ENCODE peak calls at places on chromosome 14, in four cellular contexts. V, L, J and S are unnamed samples.
A peak's percentile ranks its signal among the peaks of the same experiment; 100 is the strongest.

GRCh38 chr14:61130512-61131260 is 149.6 kb downstream of the SLC38A6 start:
- DNase-seq in V (no peak), L (no peak), J (no peak), S (no peak)

GRCh38 chr14:64767215-64767964 is 63.2 kb downstream of the PLEKHG3 start:
- DNase-seq in V (no peak), L (no peak), J (no peak), S (no peak)

GRCh38 chr14:92507174-92507768 is 6.3 kb upstream of the RIN3 start:
- DNase-seq in V (no peak), L (no peak), J (no peak), S (peak; percentile 23)

GRCh38 chr14:103736546-103737431 is 21.2 kb downstream of the ZFYVE21 start:
- DNase-seq in V (no peak), L (no peak), J (no peak), S (no peak)

GRCh38 chr14:60931206-60931605 is 49.7 kb downstream of the TRMT5 start:
- DNase-seq in V (no peak), L (peak; percentile 24), J (no peak), S (no peak)

GRCh38 chr14:69631509-69631908 is 20.1 kb downstream of the SUSD6 start:
- DNase-seq in V (no peak), L (peak; percentile 94), J (no peak), S (no peak)

GRCh38 chr14:104477804-104478375 is 101.7 kb upstream of the C14orf180 start:
- DNase-seq in V (no peak), L (no peak), J (no peak), S (no peak)

GRCh38 chr14:100871234-100872186 is 32.0 kb downstream of the RTL1 start:
- DNase-seq in V (peak; percentile 21), L (peak; percentile 59), J (peak; percentile 80), S (no peak)

GRCh38 chr14:89973234-89973823 is 17.6 kb downstream of the TDP1 start:
- DNase-seq in V (peak; percentile 67), L (peak; percentile 69), J (peak; percentile 32), S (peak; percentile 41)

GRCh38 chr14:101008196-101008595 is 104.7 kb upstream of the RTL1 start:
- DNase-seq in V (no peak), L (no peak), J (no peak), S (no peak)

GRCh38 chr14:91144425-91145145 is 30.7 kb downstream of the DGLUCY start:
- DNase-seq in V (peak; percentile 91), L (peak; percentile 85), J (no peak), S (no peak)

GRCh38 chr14:65206448-65207096 is 104.3 kb upstream of the MAX start:
- DNase-seq in V (no peak), L (peak; percentile 91), J (no peak), S (no peak)

GRCh38 chr14:63418020-63418419 is 99.3 kb upstream of the GPHB5 start:
- DNase-seq in V (no peak), L (no peak), J (no peak), S (no peak)

GRCh38 chr14:37480446-37481290 is 114.4 kb downstream of the FOXA1 start:
- DNase-seq in V (no peak), L (no peak), J (no peak), S (no peak)

GRCh38 chr14:101019974-101020710 is 116.6 kb upstream of the RTL1 start:
- DNase-seq in V (no peak), L (no peak), J (no peak), S (no peak)

GRCh38 chr14:99055816-99056215 is 216.2 kb downstream of the BCL11B start:
- DNase-seq in V (no peak), L (no peak), J (no peak), S (no peak)

GRCh38 chr14:79659995-79660975 is 551.0 kb downstream of the DIO2 start:
- DNase-seq in V (no peak), L (no peak), J (no peak), S (no peak)

GRCh38 chr14:53793790-53794560 is 162.7 kb downstream of the BMP4 start:
- DNase-seq in V (peak; percentile 21), L (no peak), J (no peak), S (no peak)

GRCh38 chr14:87052646-87053225 is 940.2 kb downstream of the GALC start:
- DNase-seq in V (no peak), L (no peak), J (no peak), S (no peak)

GRCh38 chr14:44700184-44700583 is 193.1 kb upstream of the FSCB start:
- DNase-seq in V (no peak), L (peak; percentile 52), J (no peak), S (no peak)

GRCh38 chr14:85205875-85206274 is 324.1 kb upstream of the FLRT2 start:
- DNase-seq in V (no peak), L (no peak), J (no peak), S (no peak)

GRCh38 chr14:102187583-102188001 is 47.9 kb downstream of the WDR20 start:
- DNase-seq in V (no peak), L (no peak), J (no peak), S (no peak)

GRCh38 chr14:103551338-103551762 is 11.1 kb downstream of the BAG5 start:
- DNase-seq in V (no peak), L (no peak), J (no peak), S (no peak)

GRCh38 chr14:59588136-59588535 is 11.5 kb upstream of the CCDC175 start:
- DNase-seq in V (no peak), L (no peak), J (no peak), S (no peak)

GRCh38 chr14:75941030-75941429 is 40.8 kb downstream of the TGFB3 start:
- DNase-seq in V (peak; percentile 39), L (peak; percentile 17), J (no peak), S (no peak)

GRCh38 chr14:36647827-36648753 is 13.6 kb upstream of the PAX9 start:
- DNase-seq in V (peak; percentile 40), L (peak; percentile 30), J (peak; percentile 48), S (no peak)

GRCh38 chr14:56933446-56933845 is 123.2 kb upstream of the OTX2 start:
- DNase-seq in V (no peak), L (no peak), J (no peak), S (no peak)

GRCh38 chr14:80959448-80960006 is 4.1 kb downstream of the TSHR start:
- DNase-seq in V (no peak), L (no peak), J (no peak), S (no peak)

GRCh38 chr14:90184571-90185266 is 71.6 kb upstream of the PSMC1 start:
- DNase-seq in V (no peak), L (no peak), J (no peak), S (no peak)

GRCh38 chr14:86777950-86778602 is 1214.9 kb downstream of the GALC start:
- DNase-seq in V (no peak), L (peak; percentile 89), J (no peak), S (no peak)

GRCh38 chr14:59463773-59464650 is 1.2 kb downstream of the GPR135 start:
- DNase-seq in V (no peak), L (no peak), J (no peak), S (no peak)

GRCh38 chr14:92951912-92952471 is 29.0 kb downstream of the CHGA start:
- DNase-seq in V (peak; percentile 70), L (peak; percentile 48), J (peak; percentile 77), S (no peak)

GRCh38 chr14:105482486-105483110 is 4.1 kb upstream of the CRIP1 start:
- DNase-seq in V (no peak), L (no peak), J (no peak), S (no peak)

GRCh38 chr14:105480807-105481801 is 5.6 kb upstream of the CRIP1 start:
- DNase-seq in V (peak; percentile 93), L (peak; percentile 81), J (peak; percentile 85), S (no peak)

GRCh38 chr14:105480165-105480564 is 5.5 kb downstream of the CRIP2 start:
- DNase-seq in V (no peak), L (no peak), J (no peak), S (no peak)

GRCh38 chr14:105483300-105484068 is 3.2 kb upstream of the CRIP1 start:
- DNase-seq in V (no peak), L (no peak), J (no peak), S (no peak)

DNA sequence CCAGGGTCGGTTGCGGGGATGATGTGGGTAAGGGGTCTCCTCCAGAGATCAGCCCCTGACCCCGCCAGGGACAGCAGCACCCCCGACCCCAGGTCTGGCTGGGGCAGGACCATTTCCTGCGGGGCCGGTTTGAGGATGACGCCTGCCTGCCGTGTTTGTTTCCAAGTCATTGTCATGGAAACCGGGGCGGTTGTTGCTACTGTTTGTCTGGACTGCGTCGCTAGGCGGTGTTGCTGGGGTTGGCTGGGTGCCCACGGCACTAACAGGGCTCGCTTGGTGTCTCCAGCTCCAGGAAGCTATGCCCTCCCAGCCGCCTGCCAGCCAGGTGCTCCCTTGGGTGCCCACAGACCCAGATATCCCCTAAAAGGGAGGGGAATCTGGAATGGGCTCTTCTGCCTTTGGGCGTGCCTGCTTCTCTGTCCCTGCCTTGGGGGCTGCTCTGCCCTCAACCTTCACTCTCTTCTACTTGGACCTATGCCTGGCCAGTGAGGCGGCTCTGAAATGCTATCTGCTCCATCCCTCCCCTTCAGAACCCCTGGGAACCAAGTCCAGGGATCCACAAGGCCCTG is 4.7 kb upstream of the CRIP1 start:
- DNase-seq in V (peak; percentile 97), L (peak; percentile 95), J (peak; percentile 82), S (peak; percentile 86)
- H3K4me3 ChIP-seq in V (no peak overlapping the region), L (no peak overlapping the region), J (no peak overlapping the region), S (peak overlapping the region; percentile 66)

GRCh38 chr14:96351986-96352385 is 11.2 kb downstream of the ATG2B start:
- DNase-seq in V (no peak), L (peak; percentile 39), J (no peak), S (no peak)
- H3K9me1 ChIP-seq in V (no peaks in the 10 kb centered on the region), L (peaks cover 14% of the 10 kb centered on the region), J (no peaks in the 10 kb centered on the region), S (no peaks in the 10 kb centered on the region)

GRCh38 chr14:73613419-73613963 is 1.2 kb downstream of the ACOT6 start:
- DNase-seq in V (no peak), L (no peak), J (no peak), S (no peak)
- H3K4me3 ChIP-seq in V (no peak overlapping the region), L (no peak overlapping the region), J (no peak overlapping the region), S (no peak overlapping the region)

GRCh38 chr14:88437659-88438058 is 52.2 kb downstream of the SPATA7 start:
- DNase-seq in V (no peak), L (no peak), J (no peak), S (no peak)
- H3K9me1 ChIP-seq in V (no peaks in the 10 kb centered on the region), L (no peaks in the 10 kb centered on the region), J (no peaks in the 10 kb centered on the region), S (no peaks in the 10 kb centered on the region)